ENCODE peak calls at places on chromosomes 5 and 9, in seven cellular contexts. X is HEK293T, F is left ventricle myocardium superior, N is fibroblast of mammary gland, J is left colon, E is NCI-H748 treated with DMSO at 0.1 percent for 48 hours, Q is ACHN. A is an unnamed sample.
A peak's percentile ranks its signal among the peaks of the same experiment; 100 is the strongest.

GRCh38 chr9:89791754-89792153 is 186.9 kb downstream of the GADD45G start:
- DNase-seq in F (no peak), N (no peak), E (no peak), Q (no peak), J (no peak), X (no peak), A (no peak)

GRCh38 chr9:102101723-102102122 is 363.3 kb upstream of the GRIN3A start:
- DNase-seq in Q (no peak), J (no peak), F (no peak), E (no peak), N (peak; percentile 5), X (no peak), A (no peak)

GRCh38 chr5:169706758-169707450 is 69.8 kb downstream of the DOCK2 start:
- DNase-seq in X (no peak), J (no peak), N (peak; percentile 88), Q (peak; percentile 88), E (no peak), F (no peak), A (peak; percentile 89)

GRCh38 chr5:173582198-173583092 is 34.0 kb downstream of the BOD1 start:
- DNase-seq in X (no peak), F (no peak), E (no peak), J (no peak), N (peak; percentile 52), Q (no peak), A (no peak)

GRCh38 chr5:54624671-54625583 is 107.4 kb downstream of the SNX18 start:
- DNase-seq in F (no peak), Q (no peak), N (peak; percentile 64), E (no peak), J (no peak), X (no peak), A (no peak)

GRCh38 chr9:16679327-16679821 is 191.1 kb downstream of the BNC2 start:
- DNase-seq in N (peak; percentile 73), E (no peak), X (no peak), J (no peak), F (no peak), Q (no peak), A (no peak)

GRCh38 chr5:56328753-56329560 is 95.8 kb upstream of the ANKRD55 start:
- DNase-seq in X (no peak), J (no peak), E (no peak), Q (peak; percentile 46), F (no peak), N (no peak), A (peak; percentile 69)

GRCh38 chr5:111670826-111671492 is 86.0 kb downstream of the NREP start:
- DNase-seq in N (no peak), X (no peak), E (no peak), Q (peak; percentile 2), F (no peak), J (no peak), A (peak; percentile 74)

GRCh38 chr9:27457445-27457844 is 66.6 kb upstream of the IFNK start:
- DNase-seq in J (peak; percentile 87), F (peak; percentile 35), Q (no peak), E (no peak), X (no peak), N (no peak), A (no peak)

GRCh38 chr5:88602584-88602983 is 280.4 kb downstream of the MEF2C start:
- DNase-seq in E (no peak), N (no peak), X (no peak), J (peak; percentile 28), F (no peak), Q (no peak), A (no peak)

GRCh38 chr5:36599986-36600779 is 6.2 kb upstream of the SLC1A3 start:
- DNase-seq in Q (no peak), E (no peak), F (no peak), X (no peak), N (peak; percentile 96), J (no peak), A (no peak)

GRCh38 chr9:116800074-116800473 is 113.0 kb downstream of the TRIM32 start:
- DNase-seq in E (no peak), N (no peak), X (no peak), F (no peak), Q (no peak), J (no peak), A (no peak)

GRCh38 chr5:130964238-130965192 is 200.5 kb downstream of the HINT1 start:
- DNase-seq in F (no peak), E (no peak), Q (no peak), N (peak; percentile 53), X (no peak), J (no peak), A (no peak)

GRCh38 chr9:123061216-123061615 is 27.7 kb downstream of the GPR21 start:
- DNase-seq in N (no peak), F (no peak), X (no peak), J (no peak), Q (no peak), E (no peak), A (no peak)

GRCh38 chr9:99465231-99465891 is 243.3 kb downstream of the SEC61B start:
- DNase-seq in E (no peak), F (no peak), Q (no peak), N (no peak), J (no peak), X (no peak), A (no peak)

GRCh38 chr5:72608297-72608696 is 101.1 kb upstream of the ZNF366 start:
- DNase-seq in F (peak; percentile 32), Q (no peak), N (peak; percentile 62), X (no peak), E (no peak), J (no peak), A (no peak)

GRCh38 chr9:70340572-70340971 is 73.9 kb downstream of the KLF9 start:
- DNase-seq in X (no peak), F (no peak), E (no peak), Q (peak; percentile 48), J (no peak), N (peak; percentile 63), A (no peak)

GRCh38 chr9:135101486-135101885 is 14.0 kb downstream of the OLFM1 start:
- DNase-seq in N (no peak), J (no peak), Q (no peak), X (no peak), E (no peak), F (no peak), A (no peak)

GRCh38 chr9:35516481-35516880 is 26.6 kb downstream of the RUSC2 start:
- DNase-seq in X (no peak), F (no peak), J (no peak), E (no peak), N (peak; percentile 65), Q (peak; percentile 86), A (no peak)

GRCh38 chr9:97845130-97845529 is 7.9 kb upstream of the FOXE1 start:
- DNase-seq in Q (no peak), J (no peak), N (peak; percentile 10), X (no peak), E (no peak), F (no peak), A (no peak)

GRCh38 chr5:115033861-115034260 is 135.8 kb downstream of the TRIM36 start:
- DNase-seq in F (no peak), J (peak; percentile 4), E (no peak), Q (no peak), N (peak; percentile 4), X (peak; percentile 12), A (no peak)

GRCh38 chr9:109355564-109356297 is 34.9 kb upstream of the EPB41L4B start:
- DNase-seq in E (no peak), J (no peak), X (no peak), Q (no peak), N (no peak), F (no peak), A (no peak)

GRCh38 chr9:110189559-110190311 is 18.2 kb downstream of the C9orf152 start:
- DNase-seq in Q (no peak), J (no peak), N (no peak), X (no peak), F (no peak), E (no peak), A (no peak)

GRCh38 chr5:69451941-69452652 is 37.2 kb downstream of the MARVELD2 start:
- DNase-seq in Q (no peak), E (no peak), X (no peak), F (no peak), J (no peak), N (peak; percentile 19), A (no peak)

A was measured in epithelial cell of proximal tubule.